ENCODE peak calls at places on chromosomes 11 and 22, in five cellular contexts. O is stimulated activated CD4-positive, alpha-beta T cell treated with anti-CD3 and anti-CD28 coated beads, Interleukin-1b, Interleukin-23, amount 100 ng/mL, for 24 hours; V is amygdala; H is T-helper 2 cell; E is NCI-H345. S is an unnamed sample.

GRCh38 chr11:13962562-13963168 is at the start of gene SPON1:
- DNase-seq in O (no peak), V (peak), H (peak), E (no peak), S (peak)

GRCh38 chr22:28222066-28222465 is 303.0 kb upstream of the PITPNB start:
- DNase-seq in O (no peak), V (no peak), H (no peak), E (no peak), S (no peak)

GRCh38 chr11:45181595-45182550 is 35.4 kb downstream of the PRDM11 start:
- DNase-seq in O (no peak), V (no peak), H (no peak), E (no peak), S (no peak)

GRCh38 chr11:2428322-2428795 is 16.0 kb downstream of the TRPM5 start:
- DNase-seq in O (peak), V (peak), H (peak), E (peak), S (peak)

GRCh38 chr11:17371614-17372013 is 16.8 kb downstream of the KCNJ11 start:
- DNase-seq in O (no peak), V (no peak), H (no peak), E (no peak), S (no peak)

GRCh38 chr11:130454495-130455262 is 6.2 kb downstream of the ADAMTS15 start:
- DNase-seq in O (no peak), V (no peak), H (no peak), E (no peak), S (no peak)

GRCh38 chr22:28442951-28443876 is 236.4 kb downstream of the TTC28 start:
- DNase-seq in O (no peak), V (peak), H (peak), E (no peak), S (peak)

GRCh38 chr11:133498969-133499368 is 33.3 kb downstream of the OPCML start:
- DNase-seq in O (no peak), V (no peak), H (no peak), E (no peak), S (no peak)

GRCh38 chr11:60788401-60789110 is 3.4 kb downstream of the MS4A10 start:
- DNase-seq in O (no peak), V (no peak), H (no peak), E (no peak), S (no peak)

GRCh38 chr11:134719397-134719796 is 307.4 kb upstream of the B3GAT1 start:
- DNase-seq in O (no peak), V (no peak), H (no peak), E (no peak), S (no peak)

GRCh38 chr22:41987276-41987675 is 11.3 kb upstream of the WBP2NL start:
- DNase-seq in O (no peak), V (no peak), H (no peak), E (no peak), S (no peak)

GRCh38 chr11:78314753-78315152 is 102.9 kb downstream of the GAB2 start:
- DNase-seq in O (no peak), V (no peak), H (no peak), E (no peak), S (no peak)

GRCh38 chr11:112734207-112734606 is 227.0 kb upstream of the NCAM1 start:
- DNase-seq in O (no peak), V (no peak), H (no peak), E (no peak), S (no peak)

GRCh38 chr11:127017482-127017881 is 16.9 kb upstream of the KIRREL3 start:
- DNase-seq in O (no peak), V (no peak), H (no peak), E (no peak), S (no peak)

GRCh38 chr11:121687961-121688566 is 235.3 kb upstream of the SORL1-AS1 start:
- DNase-seq in O (no peak), V (no peak), H (no peak), E (no peak), S (no peak)

GRCh38 chr11:34492806-34493414 is 20.7 kb downstream of the ELF5 start:
- DNase-seq in O (no peak), V (peak), H (peak), E (peak), S (peak)

GRCh38 chr22:45451988-45452387 is 38.5 kb downstream of the RIBC2 start:
- DNase-seq in O (no peak), V (no peak), H (no peak), E (no peak), S (no peak)

GRCh38 chr11:64894070-64894811 is 15.8 kb upstream of the EHD1 start:
- DNase-seq in O (peak), V (peak), H (peak), E (peak), S (peak)

GRCh38 chr11:108947654-108948570 is 283.0 kb downstream of the DDX10 start:
- DNase-seq in O (no peak), V (no peak), H (no peak), E (no peak), S (no peak)

GRCh38 chr11:124900464-124900863 is 2.8 kb upstream of the ROBO4 start:
- DNase-seq in O (no peak), V (no peak), H (no peak), E (no peak), S (no peak)

GRCh38 chr11:101487775-101488174 is 96.0 kb downstream of the TRPC6 start:
- DNase-seq in O (no peak), V (no peak), H (no peak), E (no peak), S (no peak)

GRCh38 chr11:134126197-134126822 is 57.4 kb downstream of the JAM3 start:
- DNase-seq in O (no peak), V (peak), H (no peak), E (no peak), S (no peak)

GRCh38 chr11:74311352-74311926 is at the start of gene P4HA3:
- DNase-seq in O (no peak), V (no peak), H (peak), E (peak), S (peak)